ENCODE peak calls at places on chromosome 4, in five cellular contexts. One of them, this sample, is unnamed.

GRCh38 chr4:176054942-176055341 is 10.7 kb upstream of the WDR17 start:
- DNase-seq in cardiac muscle cell: no peak
- DNase-seq in RWPE1: no peak
- DNase-seq in substantia nigra: no peak
- DNase-seq in neural progenitor cell: no peak
- DNase-seq in this sample: no peak

GRCh38 chr4:171016145-171016544 is 797.1 kb upstream of the GALNTL6 start:
- DNase-seq in neural progenitor cell: no peak
- DNase-seq in substantia nigra: no peak
- DNase-seq in RWPE1: no peak
- DNase-seq in cardiac muscle cell: no peak
- DNase-seq in this sample: no peak

GRCh38 chr4:15755321-15755750 is 22.8 kb upstream of the CD38 start:
- DNase-seq in neural progenitor cell: no peak
- DNase-seq in substantia nigra: no peak
- DNase-seq in RWPE1: no peak
- DNase-seq in cardiac muscle cell: no peak
- DNase-seq in this sample: peak

GRCh38 chr4:7423391-7423790 is 11.3 kb downstream of the PSAPL1 start:
- DNase-seq in neural progenitor cell: no peak
- DNase-seq in substantia nigra: no peak
- DNase-seq in cardiac muscle cell: no peak
- DNase-seq in RWPE1: no peak
- DNase-seq in this sample: no peak

GRCh38 chr4:144709793-144710525 is 64.0 kb downstream of the HHIP start:
- DNase-seq in neural progenitor cell: no peak
- DNase-seq in cardiac muscle cell: no peak
- DNase-seq in substantia nigra: no peak
- DNase-seq in RWPE1: peak
- DNase-seq in this sample: peak

GRCh38 chr4:48439988-48440387 is 43.2 kb upstream of the SLC10A4 start:
- DNase-seq in neural progenitor cell: no peak
- DNase-seq in substantia nigra: peak
- DNase-seq in cardiac muscle cell: no peak
- DNase-seq in RWPE1: no peak
- DNase-seq in this sample: no peak

GRCh38 chr4:83618991-83619390 is 83.1 kb downstream of the GPAT3 start:
- DNase-seq in substantia nigra: no peak
- DNase-seq in neural progenitor cell: no peak
- DNase-seq in RWPE1: peak
- DNase-seq in cardiac muscle cell: peak
- DNase-seq in this sample: peak

GRCh38 chr4:128653514-128654420 is 155.7 kb upstream of the JADE1 start:
- DNase-seq in RWPE1: no peak
- DNase-seq in cardiac muscle cell: peak
- DNase-seq in substantia nigra: no peak
- DNase-seq in neural progenitor cell: peak
- DNase-seq in this sample: no peak

GRCh38 chr4:14095881-14096280 is 468.4 kb upstream of the BOD1L1 start:
- DNase-seq in cardiac muscle cell: no peak
- DNase-seq in substantia nigra: no peak
- DNase-seq in RWPE1: no peak
- DNase-seq in neural progenitor cell: no peak
- DNase-seq in this sample: no peak

GRCh38 chr4:8085491-8086479 is 72.8 kb downstream of the ABLIM2 start:
- DNase-seq in RWPE1: no peak
- DNase-seq in neural progenitor cell: no peak
- DNase-seq in substantia nigra: no peak
- DNase-seq in cardiac muscle cell: peak
- DNase-seq in this sample: no peak

GRCh38 chr4:54016504-54016903 is 47.9 kb downstream of the CHIC2 start:
- DNase-seq in RWPE1: no peak
- DNase-seq in cardiac muscle cell: peak
- DNase-seq in substantia nigra: no peak
- DNase-seq in neural progenitor cell: no peak
- DNase-seq in this sample: no peak

GRCh38 chr4:8419222-8420041 is 21.1 kb downstream of the ACOX3 start:
- DNase-seq in substantia nigra: no peak
- DNase-seq in neural progenitor cell: no peak
- DNase-seq in RWPE1: no peak
- DNase-seq in cardiac muscle cell: no peak
- DNase-seq in this sample: no peak

GRCh38 chr4:98603683-98604573 is 54.5 kb downstream of the TSPAN5 start:
- DNase-seq in substantia nigra: no peak
- DNase-seq in cardiac muscle cell: no peak
- DNase-seq in neural progenitor cell: no peak
- DNase-seq in RWPE1: no peak
- DNase-seq in this sample: no peak

GRCh38 chr4:133493241-133493640 is 344.1 kb downstream of the PCDH10 start:
- DNase-seq in cardiac muscle cell: no peak
- DNase-seq in substantia nigra: no peak
- DNase-seq in RWPE1: no peak
- DNase-seq in neural progenitor cell: no peak
- DNase-seq in this sample: no peak